ENCODE peak calls at places on chromosomes 2 and 18, in eight cellular contexts. N, X, M, G, R, U, F and E are unnamed samples.

GRCh38 chr2:140808816-140809215 is 1322.0 kb downstream of the LRP1B start:
- DNase-seq in N (no peak), X (no peak), M (no peak), G (no peak), R (no peak), U (no peak), F (no peak), E (no peak)

GRCh38 chr2:203797363-203798111 is 70.0 kb upstream of the CTLA4 start:
- DNase-seq in N (no peak), X (no peak), M (no peak), G (no peak), R (no peak), U (no peak), F (no peak), E (no peak)

GRCh38 chr2:212423089-212423488 is 115.5 kb downstream of the ERBB4 start:
- DNase-seq in N (no peak), X (no peak), M (no peak), G (no peak), R (no peak), U (no peak), F (no peak), E (no peak)

GRCh38 chr2:128451636-128452411 is 133.2 kb upstream of the HS6ST1 start:
- DNase-seq in N (peak; percentile 17), X (peak; percentile 35), M (no peak), G (no peak), R (no peak), U (no peak), F (no peak), E (no peak)

GRCh38 chr2:175234153-175234552 is 52.6 kb upstream of the ATP5MC3 start:
- DNase-seq in N (no peak), X (no peak), M (no peak), G (no peak), R (no peak), U (no peak), F (no peak), E (no peak)

GRCh38 chr2:229378386-229378785 is 107.3 kb upstream of the PID1 start:
- DNase-seq in N (no peak), X (no peak), M (no peak), G (no peak), R (no peak), U (no peak), F (no peak), E (no peak)

GRCh38 chr2:25251461-25252273 is 83.3 kb upstream of the POMC start:
- DNase-seq in N (peak; percentile 81), X (no peak), M (peak; percentile 50), G (peak; percentile 59), R (peak; percentile 54), U (peak; percentile 43), F (peak; percentile 60), E (peak; percentile 50)

GRCh38 chr2:154013514-154013913 is 141.8 kb downstream of the GALNT13 start:
- DNase-seq in N (no peak), X (peak; percentile 51), M (no peak), G (no peak), R (no peak), U (no peak), F (no peak), E (no peak)

GRCh38 chr2:1049691-1050090 is 99.0 kb downstream of the SNTG2 start:
- DNase-seq in N (no peak), X (no peak), M (no peak), G (no peak), R (no peak), U (no peak), F (no peak), E (no peak)

GRCh38 chr2:64400733-64401500 is 53.0 kb upstream of the LGALSL start:
- DNase-seq in N (no peak), X (no peak), M (no peak), G (no peak), R (peak; percentile 54), U (no peak), F (no peak), E (no peak)

GRCh38 chr2:26534865-26535662 is 57.1 kb upstream of the OTOF start:
- DNase-seq in N (peak; percentile 48), X (peak; percentile 54), M (no peak), G (no peak), R (no peak), U (no peak), F (no peak), E (no peak)

GRCh38 chr18:46672062-46672970 is 15.3 kb upstream of the LOXHD1 start:
- DNase-seq in N (no peak), X (no peak), M (no peak), G (no peak), R (no peak), U (no peak), F (no peak), E (no peak)

GRCh38 chr2:138433995-138434991 is 67.3 kb upstream of the SPOPL start:
- DNase-seq in N (no peak), X (no peak), M (no peak), G (no peak), R (no peak), U (no peak), F (no peak), E (no peak)

GRCh38 chr2:132282911-132283310 is 121.2 kb upstream of the ANKRD30BL start:
- DNase-seq in N (no peak), X (no peak), M (no peak), G (no peak), R (no peak), U (no peak), F (no peak), E (no peak)

GRCh38 chr2:28408764-28409599 is 16.3 kb downstream of the FOSL2 start:
- DNase-seq in N (peak; percentile 74), X (peak; percentile 70), M (peak; percentile 76), G (no peak), R (peak; percentile 81), U (peak; percentile 46), F (no peak), E (peak; percentile 55)

GRCh38 chr2:217117523-217117922 is 257.7 kb upstream of the TNP1 start:
- DNase-seq in N (no peak), X (no peak), M (no peak), G (no peak), R (no peak), U (no peak), F (no peak), E (no peak)

GRCh38 chr2:31297751-31298150 is 63.8 kb downstream of the EHD3 start:
- DNase-seq in N (no peak), X (no peak), M (no peak), G (no peak), R (no peak), U (no peak), F (no peak), E (no peak)

GRCh38 chr2:163662141-163662780 is 73.5 kb downstream of the FIGN start:
- DNase-seq in N (no peak), X (no peak), M (no peak), G (no peak), R (no peak), U (no peak), F (no peak), E (no peak)

GRCh38 chr2:161384864-161385263 is 31.2 kb upstream of the TBR1 start:
- DNase-seq in N (no peak), X (no peak), M (no peak), G (no peak), R (no peak), U (no peak), F (no peak), E (no peak)
- H3K36me3 ChIP-seq in N (peaks cover 9% of the 10 kb centered on the region), X (no peaks in the 10 kb centered on the region), M (no peaks in the 10 kb centered on the region), G (no peaks in the 10 kb centered on the region), R (peaks cover 4% of the 10 kb centered on the region), U (peaks cover 21% of the 10 kb centered on the region), F (peaks cover 30% of the 10 kb centered on the region), E (peaks cover 5% of the 10 kb centered on the region)

GRCh38 chr2:96273763-96274162 is 7.7 kb downstream of the CIAO1 start:
- DNase-seq in N (no peak), X (no peak), M (no peak), G (no peak), R (no peak), U (no peak), F (no peak), E (no peak)

GRCh38 chr2:96271995-96272394 is 6.0 kb downstream of the CIAO1 start:
- DNase-seq in N (no peak), X (no peak), M (no peak), G (no peak), R (no peak), U (no peak), F (no peak), E (no peak)

GRCh38 chr2:96276787-96277499 is 10.9 kb downstream of the CIAO1 start:
- DNase-seq in N (no peak), X (no peak), M (no peak), G (no peak), R (no peak), U (no peak), F (no peak), E (no peak)

DNA sequence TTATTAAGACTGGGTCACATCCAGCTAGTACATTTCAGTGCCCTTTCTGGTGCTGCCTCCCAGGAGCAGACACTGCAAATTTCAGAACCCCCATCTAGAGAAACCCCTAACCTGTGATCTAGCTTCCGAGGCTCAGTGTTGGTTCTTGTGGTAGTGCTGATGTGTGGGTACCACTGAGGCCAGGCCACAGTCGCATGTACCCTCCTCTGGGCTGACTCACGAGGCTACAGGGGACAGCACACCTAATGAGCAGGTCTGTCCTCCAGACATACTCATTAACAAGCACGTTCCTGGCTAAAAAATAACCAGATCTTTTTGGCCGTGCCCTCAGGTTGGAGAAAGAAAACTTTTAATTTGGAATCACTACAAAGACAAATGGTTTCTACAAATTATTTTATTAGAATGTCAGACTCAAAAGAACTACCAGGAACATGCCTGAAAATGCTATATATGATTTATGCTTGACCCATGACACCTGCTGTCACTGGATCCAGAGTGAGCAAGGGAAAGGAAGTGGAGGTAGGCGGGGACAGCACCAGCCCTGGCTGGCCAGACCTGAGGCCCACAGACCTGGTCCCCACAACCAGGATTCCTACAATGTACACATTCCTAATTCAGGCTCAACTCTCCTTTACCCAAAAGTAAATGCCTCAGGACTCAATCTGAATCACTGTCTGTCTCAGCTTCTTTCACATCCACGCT is 8.5 kb downstream of the CIAO1 start:
- DNase-seq in N (no peak), X (no peak), M (no peak), G (no peak), R (no peak), U (no peak), F (no peak), E (no peak)
- H3K36me3 ChIP-seq in N (peaks cover 100% of the 10 kb centered on the region), X (peaks cover 98% of the 10 kb centered on the region), M (peaks cover 58% of the 10 kb centered on the region), G (peaks cover 98% of the 10 kb centered on the region), R (peaks cover 99% of the 10 kb centered on the region), U (peaks cover 99% of the 10 kb centered on the region), F (peaks cover 100% of the 10 kb centered on the region), E (peaks cover 35% of the 10 kb centered on the region)

GRCh38 chr2:239985356-239985755 is 39.8 kb downstream of the NDUFA10 start:
- DNase-seq in N (no peak), X (no peak), M (no peak), G (no peak), R (no peak), U (no peak), F (no peak), E (no peak)
- H3K36me3 ChIP-seq in N (peaks cover 62% of the 10 kb centered on the region), X (peaks cover 84% of the 10 kb centered on the region), M (peaks cover 22% of the 10 kb centered on the region), G (peaks cover 71% of the 10 kb centered on the region), R (peaks cover 98% of the 10 kb centered on the region), U (peaks cover 78% of the 10 kb centered on the region), F (peaks cover 95% of the 10 kb centered on the region), E (peaks cover 10% of the 10 kb centered on the region)

GRCh38 chr2:201709747-201710146 is 11.3 kb upstream of the MPP4 start:
- DNase-seq in N (no peak), X (no peak), M (no peak), G (no peak), R (no peak), U (no peak), F (no peak), E (no peak)

DNA sequence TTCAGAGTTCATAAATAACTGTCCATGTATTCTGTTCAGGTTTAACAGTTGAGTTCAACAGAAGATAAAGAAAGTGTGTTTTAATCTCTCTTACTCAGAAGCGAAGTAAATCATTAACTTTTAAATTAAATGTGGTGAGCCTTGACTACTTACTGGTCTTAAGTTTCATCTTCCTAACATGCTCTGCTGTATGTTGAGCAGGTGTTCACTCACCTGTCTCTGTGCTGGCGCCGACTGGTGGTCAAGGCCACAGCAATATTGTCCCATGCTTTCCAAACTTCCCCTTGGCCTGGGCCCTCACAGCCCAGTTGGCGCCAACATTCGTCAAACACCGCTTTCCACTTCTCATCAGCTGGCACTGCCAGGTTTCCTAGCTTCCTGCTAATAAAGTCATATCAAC is 17.0 kb upstream of the MPP4 start:
- DNase-seq in N (no peak), X (no peak), M (no peak), G (no peak), R (no peak), U (no peak), F (no peak), E (no peak)
- H3K36me3 ChIP-seq in N (peaks cover 57% of the 10 kb centered on the region), X (peaks cover 75% of the 10 kb centered on the region), M (no peaks in the 10 kb centered on the region), G (peaks cover 88% of the 10 kb centered on the region), R (peaks cover 77% of the 10 kb centered on the region), U (peaks cover 90% of the 10 kb centered on the region), F (peaks cover 97% of the 10 kb centered on the region), E (peaks cover 21% of the 10 kb centered on the region)